ENCODE peak calls at places on chromosome 2, in seven cellular contexts. G is transverse colon; E is HTR-8/SVneo; U is body of pancreas; A is HT-29; N is T-helper 1 cell; X is CD4-positive, CD25-positive, alpha-beta regulatory T cell. I is an unnamed sample.

GRCh38 chr2:109382236-109382930 is 231.4 kb downstream of the SEPTIN10 start:
- DNase-seq in U (peak; percentile 3), E (no peak), N (no peak), X (no peak), G (no peak), A (no peak), I (no peak)

GRCh38 chr2:86809481-86810121 is 18.9 kb upstream of the CD8A start:
- DNase-seq in G (no peak), X (no peak), U (no peak), E (no peak), N (no peak), A (no peak), I (no peak)

GRCh38 chr2:235055891-235056516 is 104.2 kb downstream of the SH3BP4 start:
- DNase-seq in N (no peak), A (peak; percentile 65), G (no peak), X (no peak), E (peak; percentile 72), U (peak; percentile 57), I (peak; percentile 63)

GRCh38 chr2:141967503-141967902 is 163.3 kb downstream of the LRP1B start:
- DNase-seq in U (no peak), E (no peak), A (no peak), X (no peak), G (no peak), N (no peak), I (no peak)

GRCh38 chr2:163934134-163934533 is 198.3 kb upstream of the FIGN start:
- DNase-seq in N (no peak), U (no peak), A (no peak), G (no peak), E (no peak), X (no peak), I (no peak)

GRCh38 chr2:20649586-20650375 is 1.1 kb downstream of the HS1BP3 start:
- DNase-seq in U (no peak), A (no peak), N (no peak), G (no peak), X (no peak), E (no peak), I (no peak)

GRCh38 chr2:128422571-128422970 is 103.9 kb upstream of the HS6ST1 start:
- DNase-seq in N (no peak), X (no peak), U (peak; percentile 7), E (peak; percentile 28), A (no peak), G (peak; percentile 1), I (no peak)

GRCh38 chr2:64859208-64860161 is 129.7 kb upstream of the SLC1A4 start:
- DNase-seq in A (peak; percentile 80), E (peak; percentile 77), G (peak; percentile 94), X (no peak), U (peak; percentile 93), N (no peak), I (peak; percentile 95)

GRCh38 chr2:42545714-42546390 is 22.6 kb upstream of the MTA3 start:
- DNase-seq in G (no peak), A (peak; percentile 22), X (no peak), U (no peak), N (no peak), E (no peak), I (no peak)

GRCh38 chr2:47297767-47298401 is 105.1 kb upstream of the MSH2 start:
- DNase-seq in A (no peak), E (no peak), G (no peak), U (no peak), N (no peak), X (no peak), I (no peak)

GRCh38 chr2:75565523-75566449 is 5.0 kb upstream of the EVA1A start:
- DNase-seq in X (no peak), N (no peak), E (no peak), G (no peak), U (no peak), A (no peak), I (peak; percentile 18)

GRCh38 chr2:208373460-208374089 is 33.0 kb upstream of the PTH2R start:
- DNase-seq in N (no peak), U (peak; percentile 57), A (peak; percentile 66), X (no peak), G (no peak), E (peak; percentile 48), I (peak; percentile 33)

GRCh38 chr2:219460424-219460926 is 25.8 kb downstream of the SPEG start:
- DNase-seq in U (no peak), A (no peak), X (no peak), G (peak; percentile 57), E (no peak), N (no peak), I (no peak)

GRCh38 chr2:46335966-46336436 is 38.8 kb downstream of the EPAS1 start:
- DNase-seq in E (no peak), U (peak; percentile 58), N (no peak), X (no peak), G (peak; percentile 63), A (peak; percentile 76), I (peak; percentile 91)

GRCh38 chr2:221981918-221982317 is 316.9 kb downstream of the PAX3 start:
- DNase-seq in G (no peak), U (no peak), N (no peak), X (no peak), A (no peak), E (no peak), I (no peak)